ENCODE peak calls at places on chromosomes 2 and 18, in six cellular contexts. W is cardiac fibroblast; C is ascending aorta; N is NCI-H748 treated with DMSO at 0.1 percent for 48 hours; I is GM10248; M is effector memory CD4-positive, alpha-beta T cell. O is an unnamed sample.

GRCh38 chr2:161122772-161123530 is 37.3 kb upstream of the TANK start:
- DNase-seq in W (peak), C (peak), N (no peak), I (peak), M (no peak), O (peak)

GRCh38 chr2:45583989-45584388 is 27.1 kb downstream of the SRBD1 start:
- DNase-seq in W (no peak), C (no peak), N (no peak), I (no peak), M (no peak), O (no peak)

GRCh38 chr2:71798266-71799012 is 345.1 kb downstream of the DYSF start:
- DNase-seq in W (peak), C (peak), N (no peak), I (peak), M (no peak), O (no peak)

GRCh38 chr2:180366481-180366880 is 359.4 kb upstream of the CWC22 start:
- DNase-seq in W (no peak), C (no peak), N (no peak), I (no peak), M (no peak), O (no peak)

GRCh38 chr2:215680605-215681598 is 245.0 kb upstream of the FN1 start:
- DNase-seq in W (peak), C (no peak), N (peak), I (no peak), M (no peak), O (no peak)

GRCh38 chr2:104473568-104473967 is 380.3 kb upstream of the POU3F3 start:
- DNase-seq in W (no peak), C (no peak), N (no peak), I (no peak), M (no peak), O (no peak)

GRCh38 chr2:178860551-178860950 is 53.3 kb upstream of the TTN start:
- DNase-seq in W (peak), C (no peak), N (no peak), I (no peak), M (no peak), O (no peak)

GRCh38 chr2:127768775-127769479 is 42.0 kb downstream of the WDR33 start:
- DNase-seq in W (no peak), C (no peak), N (no peak), I (no peak), M (no peak), O (no peak)

GRCh38 chr2:112757265-112757664 is 7.1 kb downstream of the CKAP2L start:
- DNase-seq in W (no peak), C (no peak), N (no peak), I (no peak), M (no peak), O (no peak)

GRCh38 chr2:100821255-100821912 is 1.4 kb downstream of the NPAS2 start:
- DNase-seq in W (peak), C (no peak), N (no peak), I (no peak), M (no peak), O (no peak)

GRCh38 chr18:48306838-48307237 is 102.3 kb downstream of the ZBTB7C start:
- DNase-seq in W (no peak), C (no peak), N (no peak), I (no peak), M (no peak), O (no peak)

GRCh38 chr2:99925960-99926359 is 216.4 kb downstream of the AFF3 start:
- DNase-seq in W (no peak), C (no peak), N (no peak), I (no peak), M (no peak), O (no peak)

GRCh38 chr2:108364676-108365297 is 13.0 kb upstream of the SULT1C4 start:
- DNase-seq in W (no peak), C (no peak), N (no peak), I (no peak), M (no peak), O (no peak)

GRCh38 chr18:49728542-49728941 is 84.8 kb downstream of the ACAA2 start:
- DNase-seq in W (peak), C (no peak), N (peak), I (peak), M (no peak), O (no peak)

GRCh38 chr2:48221846-48222516 is 308.0 kb upstream of the STON1 start:
- DNase-seq in W (no peak), C (no peak), N (peak), I (no peak), M (no peak), O (no peak)

GRCh38 chr18:48800479-48800876 is 150.3 kb downstream of the SMAD7 start:
- DNase-seq in W (no peak), C (peak), N (no peak), I (no peak), M (no peak), O (no peak)

O was measured in glomerular endothelial cell.